ENCODE peak calls at places on chromosomes 12 and 14, in four cellular contexts. K, H, C and O are unnamed samples.

GRCh38 chr12:104733717-104734175 is 224.3 kb downstream of the SLC41A2 start:
- DNase-seq in C (no peak), K (no peak), H (no peak), O (no peak)

GRCh38 chr14:102392506-102392905 is 29.8 kb downstream of the TECPR2 start:
- DNase-seq in H (no peak), K (no peak), C (peak), O (peak)

GRCh38 chr12:132476421-132476820 is 13.5 kb upstream of the FBRSL1 start:
- DNase-seq in H (no peak), C (no peak), K (no peak), O (no peak)

GRCh38 chr12:75982974-75983660 is 48.5 kb downstream of the PHLDA1 start:
- DNase-seq in H (no peak), K (no peak), C (no peak), O (peak)

GRCh38 chr12:110093631-110094311 is 30.4 kb upstream of the IFT81 start:
- DNase-seq in H (no peak), C (no peak), K (no peak), O (no peak)

GRCh38 chr14:72916174-72916573 is 10.1 kb upstream of the DCAF4 start:
- DNase-seq in K (no peak), C (no peak), H (no peak), O (peak)

GRCh38 chr12:132736913-132737312 is 24.7 kb downstream of the ANKLE2 start:
- DNase-seq in H (no peak), K (no peak), C (no peak), O (no peak)

GRCh38 chr14:103021817-103022668 is 35.3 kb downstream of the CDC42BPB start:
- DNase-seq in H (peak), K (no peak), C (peak), O (peak)

GRCh38 chr12:52415870-52416750 is 10.0 kb upstream of the KRT82 start:
- DNase-seq in H (peak), K (no peak), C (peak), O (peak)

GRCh38 chr14:34450542-34450915 is 11.5 kb downstream of the SPTSSA start:
- DNase-seq in C (no peak), H (no peak), K (no peak), O (no peak)

GRCh38 chr14:70962935-70963334 is 55.7 kb downstream of the PCNX1 start:
- DNase-seq in C (no peak), H (no peak), K (no peak), O (peak)

GRCh38 chr14:91866061-91866460 is 1.3 kb downstream of the TC2N start:
- DNase-seq in H (no peak), K (no peak), C (peak), O (peak)

GRCh38 chr12:71007736-71008449 is 87.4 kb upstream of the PTPRR start:
- DNase-seq in K (no peak), H (peak), C (no peak), O (peak)

GRCh38 chr12:26833692-26834168 is 736 bp upstream of the ITPR2 start:
- DNase-seq in H (peak), C (peak), K (no peak), O (peak)

GRCh38 chr14:96629082-96629481 is 126.9 kb downstream of the PAPOLA start:
- DNase-seq in K (no peak), C (no peak), H (no peak), O (no peak)

GRCh38 chr14:92844220-92844619 is 50.1 kb downstream of the GOLGA5 start:
- DNase-seq in H (peak), C (no peak), K (no peak), O (peak)

GRCh38 chr12:86254399-86255107 is 1.6 kb downstream of the MGAT4C start:
- DNase-seq in K (no peak), H (no peak), C (peak), O (no peak)

GRCh38 chr12:91133871-91134270 is 22.6 kb upstream of the LUM start:
- DNase-seq in C (peak), K (no peak), H (peak), O (peak)

GRCh38 chr12:54201001-54201794 is 12.4 kb upstream of the SMUG1 start:
- DNase-seq in K (peak), C (peak), H (peak), O (peak)